ENCODE peak calls at places on chromosomes 1 and 21, in four cellular contexts. H is glutamatergic neuron, T is cardiac muscle cell, W is HL-60. I is an unnamed sample.

GRCh38 chr1:71565831-71566230 is 485.0 kb upstream of the ZRANB2 start:
- DNase-seq in T (no peak), H (no peak), W (no peak), I (no peak)

GRCh38 chr1:218529691-218530310 is 184.7 kb downstream of the TGFB2 start:
- DNase-seq in H (no peak), W (no peak), T (no peak), I (no peak)

GRCh38 chr1:68384321-68384813 is 65.4 kb downstream of the RPE65 start:
- DNase-seq in H (no peak), W (no peak), T (no peak), I (no peak)

GRCh38 chr1:244165701-244166100 is 114.6 kb downstream of the ZBTB18 start:
- DNase-seq in T (no peak), H (no peak), W (no peak), I (no peak)

GRCh38 chr1:117818456-117818855 is 111.0 kb downstream of the GDAP2 start:
- DNase-seq in W (no peak), H (no peak), T (no peak), I (no peak)

GRCh38 chr21:43717166-43717853 is 1.6 kb upstream of the PDXK start:
- DNase-seq in T (no peak), W (no peak), H (peak), I (no peak)

GRCh38 chr1:175072131-175072941 is 4.7 kb downstream of the TNN start:
- DNase-seq in T (peak), H (peak), W (peak), I (no peak)

GRCh38 chr1:218930879-218931278 is 242.8 kb upstream of the LYPLAL1 start:
- DNase-seq in W (no peak), T (no peak), H (no peak), I (no peak)

GRCh38 chr1:173867141-173867752 is 542 bp downstream of the GAS5 start:
- DNase-seq in H (no peak), W (no peak), T (peak), I (no peak)

GRCh38 chr1:150562384-150563339 is 13.5 kb downstream of the ADAMTSL4 start:
- DNase-seq in T (no peak), W (peak), H (peak), I (peak)

GRCh38 chr21:33587792-33588484 is 546 bp downstream of the DONSON start:
- DNase-seq in W (peak), T (peak), H (no peak), I (no peak)

GRCh38 chr1:232127190-232127589 is 500.6 kb downstream of the DISC1 start:
- DNase-seq in H (no peak), T (no peak), W (no peak), I (no peak)

GRCh38 chr21:32548978-32549377 is 36.3 kb downstream of the TCP10L start:
- DNase-seq in H (no peak), W (no peak), T (no peak), I (no peak)

GRCh38 chr1:209585672-209586071 is 2.2 kb downstream of the CAMK1G start:
- DNase-seq in T (peak), H (peak), W (no peak), I (no peak)

GRCh38 chr1:226798427-226799411 is 59.6 kb upstream of the ITPKB start:
- DNase-seq in H (no peak), T (no peak), W (no peak), I (peak)

GRCh38 chr1:23862640-23863039 is 5.5 kb downstream of the FUCA1 start:
- DNase-seq in W (no peak), T (no peak), H (no peak), I (no peak)

GRCh38 chr1:245870698-245871097 is 636.4 kb downstream of the SMYD3 start:
- DNase-seq in T (no peak), H (no peak), W (no peak), I (no peak)

GRCh38 chr1:38489844-38490270 is 369.7 kb downstream of the RRAGC start:
- DNase-seq in W (peak), H (peak), T (peak), I (peak)

GRCh38 chr1:86018311-86018923 is 138.2 kb downstream of the COL24A1 start:
- DNase-seq in H (no peak), W (peak), T (peak), I (no peak)

GRCh38 chr21:37079211-37079824 is 6.3 kb downstream of the TTC3 start:
- DNase-seq in H (no peak), W (no peak), T (no peak), I (no peak)

GRCh38 chr1:8603220-8603616 is 214.2 kb downstream of the RERE start:
- DNase-seq in H (no peak), T (no peak), W (no peak), I (no peak)

GRCh38 chr1:185373813-185374524 is 56.9 kb upstream of the IVNS1ABP start:
- DNase-seq in W (peak), T (no peak), H (no peak), I (no peak)

GRCh38 chr1:56535949-56536348 is 43.4 kb downstream of the PLPP3 start:
- DNase-seq in H (no peak), T (peak), W (no peak), I (no peak)

GRCh38 chr1:62435231-62436038 is 1.4 kb upstream of the USP1 start:
- DNase-seq in T (no peak), W (peak), H (peak), I (no peak)

GRCh38 chr1:202126426-202126825 is 3.7 kb downstream of the GPR37L1 start:
- DNase-seq in T (no peak), H (no peak), W (no peak), I (no peak)

GRCh38 chr1:234649432-234650081 is 39.6 kb upstream of the IRF2BP2 start:
- DNase-seq in H (no peak), W (no peak), T (no peak), I (no peak)

GRCh38 chr1:27544818-27545612 is 55.0 kb upstream of the WASF2 start:
- DNase-seq in T (no peak), W (no peak), H (no peak), I (no peak)

GRCh38 chr1:54310439-54311328 is 95.5 kb downstream of the SSBP3 start:
- DNase-seq in H (peak), W (peak), T (peak), I (peak)

GRCh38 chr1:147527941-147528936 is 13.1 kb upstream of the BCL9 start:
- DNase-seq in H (no peak), T (no peak), W (no peak), I (no peak)

GRCh38 chr1:87325982-87326738 is 2.5 kb upstream of the LMO4 start:
- DNase-seq in H (no peak), W (peak), T (peak), I (no peak)

GRCh38 chr1:47963093-47963492 is 34.1 kb downstream of the TRABD2B start:
- DNase-seq in T (no peak), H (peak), W (no peak), I (no peak)

GRCh38 chr1:222096476-222096772 is 354.5 kb upstream of the DUSP10 start:
- DNase-seq in H (no peak), T (no peak), W (no peak), I (no peak)

GRCh38 chr1:16015491-16015890 is 2.4 kb downstream of the HSPB7 start:
- DNase-seq in H (no peak), T (no peak), W (no peak), I (no peak)

GRCh38 chr1:41511239-41511540 is 26.7 kb upstream of the EDN2 start:
- DNase-seq in W (no peak), T (no peak), H (no peak), I (no peak)

GRCh38 chr1:41515131-41515678 is 30.7 kb upstream of the EDN2 start:
- DNase-seq in T (no peak), H (no peak), W (no peak), I (no peak)

GRCh38 chr1:41514381-41514780 is 29.9 kb upstream of the EDN2 start:
- DNase-seq in H (no peak), W (no peak), T (no peak), I (no peak)

GRCh38 chr1:41512701-41513387 is 28.4 kb upstream of the EDN2 start:
- DNase-seq in H (no peak), W (no peak), T (no peak), I (no peak)

GRCh38 chr1:41513388-41513745 is 28.9 kb upstream of the EDN2 start:
- DNase-seq in H (no peak), W (no peak), T (no peak), I (no peak)
- TF ChIP-seq CTCF in H (peak), W (peak), T (peak), I (peak)

DNA sequence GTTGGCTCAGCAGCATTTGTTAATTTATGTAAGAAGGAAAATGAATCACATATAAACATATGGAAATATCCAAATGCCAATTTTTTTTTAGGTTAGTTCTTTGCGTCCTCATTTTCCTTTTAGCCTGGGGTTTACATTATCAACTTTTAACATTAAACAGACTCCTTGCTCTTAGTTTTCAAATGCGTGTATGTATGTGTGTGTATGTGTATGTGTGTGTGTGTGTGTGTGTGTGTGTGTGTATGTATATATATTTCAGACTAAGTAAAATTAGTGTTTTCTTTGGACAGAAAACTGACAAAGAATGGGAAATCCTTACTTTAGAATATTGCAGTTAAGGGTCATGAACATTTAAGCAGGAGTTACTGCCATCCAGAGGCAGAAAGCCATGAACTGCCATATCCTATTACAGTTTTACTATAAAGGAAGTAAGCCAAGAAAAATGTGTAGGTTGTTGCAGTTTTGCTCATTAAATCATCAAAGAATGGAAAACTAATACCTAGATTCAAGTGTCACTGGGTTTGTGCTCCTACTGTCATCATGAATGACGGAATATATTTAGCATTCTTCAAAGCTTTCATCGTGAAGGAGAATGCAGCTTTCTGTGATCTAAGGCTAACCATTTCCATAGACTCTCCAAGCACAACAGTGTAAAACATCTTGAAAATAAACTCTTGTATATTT is 477.0 kb upstream of the NR5A2 start:
- DNase-seq in W (no peak), H (no peak), T (peak), I (no peak)
- TF ChIP-seq CTCF in W (no peak), H (no peak), T (no peak), I (no peak)

GRCh38 chr1:80158266-80158665 is 1151.7 kb upstream of the ADGRL4 start:
- DNase-seq in H (no peak), W (no peak), T (no peak), I (no peak)

GRCh38 chr1:80153762-80154555 is 1147.4 kb upstream of the ADGRL4 start:
- DNase-seq in T (no peak), W (no peak), H (no peak), I (no peak)

GRCh38 chr1:80158771-80159170 is 1152.2 kb upstream of the ADGRL4 start:
- DNase-seq in H (no peak), W (no peak), T (no peak), I (no peak)

DNA sequence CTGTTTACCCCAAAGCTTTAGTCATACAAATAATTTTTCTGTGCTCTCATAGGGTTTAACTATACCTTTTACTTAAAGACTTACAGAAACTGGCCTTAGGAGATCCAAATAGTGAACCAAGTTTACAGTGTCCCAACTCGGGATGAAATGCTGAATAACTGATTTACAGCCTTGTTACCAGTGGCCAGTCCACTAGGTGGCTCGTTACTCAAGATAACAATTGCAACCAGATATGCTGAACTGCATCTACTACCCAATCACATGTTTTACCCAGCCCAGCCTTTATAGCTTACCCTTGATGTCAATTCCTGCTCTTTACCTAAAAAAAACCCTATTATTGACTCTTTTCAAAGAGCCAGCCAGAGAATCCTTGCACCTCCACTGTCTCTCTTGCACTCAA is 1148.8 kb upstream of the ADGRL4 start:
- DNase-seq in T (peak), H (no peak), W (no peak), I (no peak)
- TF ChIP-seq CTCF in T (no peak), H (peak), W (no peak), I (no peak)

GRCh38 chr1:178241837-178242236 is 147.9 kb downstream of the RASAL2 start:
- DNase-seq in T (no peak), W (no peak), H (no peak), I (no peak)
- TF ChIP-seq CTCF in T (no peak), W (no peak), H (peak), I (no peak)

GRCh38 chr1:113678159-113678469 is 81.2 kb downstream of the PHTF1 start:
- DNase-seq in H (no peak), T (no peak), W (no peak), I (no peak)
- TF ChIP-seq CTCF in H (peak), T (no peak), W (no peak), I (peak)

GRCh38 chr1:98975825-98976224 is 28.8 kb downstream of the PLPPR5 start:
- DNase-seq in T (no peak), H (no peak), W (no peak), I (no peak)
- TF ChIP-seq CTCF in T (no peak), H (no peak), W (no peak), I (no peak)

DNA sequence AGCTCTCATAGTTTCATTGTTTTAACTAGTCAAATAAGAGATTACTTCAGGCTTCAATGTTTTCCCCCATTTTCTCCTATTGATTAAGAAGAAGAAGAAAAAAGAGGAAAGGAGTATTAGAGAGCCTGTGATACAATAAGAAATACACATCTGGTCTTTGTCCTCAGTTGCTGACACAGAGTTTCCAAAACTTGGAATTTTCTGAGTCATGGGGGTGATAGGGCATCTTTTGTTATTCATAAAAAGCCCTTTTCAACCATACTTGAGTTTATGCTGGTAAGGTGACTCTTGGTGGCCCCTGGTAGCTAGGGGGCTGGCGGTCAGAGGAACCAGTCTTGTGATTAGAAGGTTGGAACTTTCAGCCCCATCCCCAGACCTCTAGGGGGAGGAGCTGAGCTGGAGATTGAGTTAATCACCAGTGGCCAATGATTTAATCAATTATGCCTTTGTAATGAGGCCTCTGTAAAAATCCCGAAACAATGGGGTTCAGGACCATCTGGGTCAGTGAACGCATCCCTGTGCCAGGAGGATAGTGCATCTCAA is 28.9 kb upstream of the KLF18 start:
- DNase-seq in T (no peak), W (no peak), H (no peak), I (no peak)
- TF ChIP-seq CTCF in T (peak), W (no peak), H (no peak), I (no peak)

GRCh38 chr1:21392587-21393263 is 47.2 kb upstream of the NBPF3 start:
- DNase-seq in W (no peak), H (no peak), T (no peak), I (no peak)

GRCh38 chr1:21396516-21396915 is 43.4 kb upstream of the NBPF3 start:
- DNase-seq in T (no peak), H (no peak), W (peak), I (no peak)

GRCh38 chr1:21397813-21398188 is 42.1 kb upstream of the NBPF3 start:
- DNase-seq in H (no peak), T (no peak), W (peak), I (no peak)
- TF ChIP-seq CTCF in H (no peak), T (no peak), W (no peak), I (no peak)

DNA sequence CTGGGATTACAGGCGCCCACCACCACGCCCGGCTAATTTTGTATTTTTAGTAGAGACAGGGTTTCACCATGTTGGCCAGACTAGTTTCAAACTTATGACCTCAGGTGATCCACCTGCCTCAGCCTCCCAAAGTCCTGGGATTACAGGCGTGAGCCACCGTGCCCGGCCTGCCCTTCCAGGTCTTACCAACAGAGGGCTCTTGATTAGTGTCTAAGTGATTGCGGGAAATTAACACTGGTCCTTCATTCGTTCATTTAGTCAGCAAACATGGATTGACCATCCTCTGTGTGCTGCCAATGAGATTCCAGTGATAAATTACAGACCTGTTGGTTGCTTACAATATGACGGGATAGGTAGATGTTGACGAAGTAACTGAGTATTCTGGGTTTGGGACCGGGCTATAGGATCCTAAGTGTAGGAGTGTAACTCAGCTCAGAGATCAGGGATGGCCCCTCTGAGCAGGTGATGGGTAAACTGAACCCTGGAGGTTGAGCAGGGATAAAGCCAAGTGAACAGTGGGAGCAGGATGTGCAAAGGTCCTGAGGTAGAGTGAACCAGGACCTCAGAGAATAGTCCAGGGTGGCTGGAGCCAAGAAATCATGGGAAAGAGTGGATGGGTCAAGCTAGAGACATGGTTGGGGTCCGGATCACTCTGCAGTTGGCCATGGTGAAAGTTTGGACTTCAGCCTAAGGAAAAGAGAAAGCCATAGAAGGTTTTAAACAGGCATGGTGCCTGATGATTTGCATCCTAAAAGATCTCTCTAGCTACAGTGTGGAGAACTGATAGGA is 171.2 kb downstream of the KAZN start:
- DNase-seq in T (no peak), W (no peak), H (no peak), I (no peak)
- TF ChIP-seq CTCF in T (no peak), W (no peak), H (peak), I (no peak)

GRCh38 chr1:166903232-166903631 is 27.2 kb upstream of the TADA1 start:
- DNase-seq in H (no peak), T (no peak), W (no peak), I (no peak)

GRCh38 chr1:166905136-166905535 is 29.1 kb upstream of the TADA1 start:
- DNase-seq in W (no peak), H (no peak), T (no peak), I (no peak)

GRCh38 chr1:166900987-166901386 is 24.9 kb upstream of the TADA1 start:
- DNase-seq in H (no peak), T (no peak), W (no peak), I (no peak)

GRCh38 chr1:166905930-166906329 is 29.9 kb upstream of the TADA1 start:
- DNase-seq in T (no peak), W (no peak), H (no peak), I (no peak)

DNA sequence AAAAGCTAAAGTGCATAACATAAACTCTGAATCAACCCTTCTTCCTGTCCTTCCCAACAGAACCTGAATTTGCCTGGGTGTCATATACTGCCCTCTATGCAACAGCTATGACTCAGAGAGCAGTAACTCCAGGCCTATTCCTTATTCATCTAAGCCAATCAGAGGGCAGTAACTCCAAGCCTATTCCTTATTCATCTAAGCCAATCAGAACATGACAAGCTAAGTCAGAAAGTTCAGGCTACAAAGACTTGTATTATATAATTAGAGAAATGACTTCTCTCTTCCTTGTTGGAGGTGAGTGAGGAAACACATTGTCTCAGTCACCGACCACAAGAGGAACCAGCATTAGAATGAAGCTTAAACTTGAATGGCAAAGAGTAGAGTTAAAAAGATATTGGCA is 26.2 kb upstream of the TADA1 start:
- DNase-seq in H (no peak), T (no peak), W (peak), I (no peak)
- TF ChIP-seq CTCF in H (no peak), T (no peak), W (no peak), I (no peak)